ENCODE peak calls at places on chromosomes 4 and X, in ten cellular contexts. One of them, this sample, is unnamed.

GRCh38 chr4:38177035-38177791 is 217.0 kb downstream of the PTTG2 start:
- DNase-seq in GM12891: no peak
- DNase-seq in iris pigment epithelial cell: no peak
- DNase-seq in T-helper 1 cell: peak; percentile 23
- DNase-seq in heart left ventricle: peak; percentile 71
- DNase-seq in AG08395: no peak
- DNase-seq in AG10803: peak; percentile 37
- DNase-seq in GM23248: peak; percentile 53
- DNase-seq in HCEC 1CT: no peak
- DNase-seq in stimulated activated CD8-positive, alpha-beta memory T cell treated with anti-CD3 and anti-CD28 coated beads, Interleukin-2, amount 100 ng/mL, for 48 hours: no peak
- DNase-seq in this sample: no peak

GRCh38 chr4:139672215-139672614 is 6.6 kb downstream of the MGST2 start:
- DNase-seq in heart left ventricle: no peak
- DNase-seq in AG10803: no peak
- DNase-seq in HCEC 1CT: no peak
- DNase-seq in iris pigment epithelial cell: no peak
- DNase-seq in stimulated activated CD8-positive, alpha-beta memory T cell treated with anti-CD3 and anti-CD28 coated beads, Interleukin-2, amount 100 ng/mL, for 48 hours: no peak
- DNase-seq in T-helper 1 cell: no peak
- DNase-seq in GM12891: no peak
- DNase-seq in AG08395: no peak
- DNase-seq in GM23248: no peak
- DNase-seq in this sample: no peak

GRCh38 chrX:29254515-29254914 is 667.3 kb downstream of the IL1RAPL1 start:
- DNase-seq in AG08395: no peak
- DNase-seq in T-helper 1 cell: no peak
- DNase-seq in stimulated activated CD8-positive, alpha-beta memory T cell treated with anti-CD3 and anti-CD28 coated beads, Interleukin-2, amount 100 ng/mL, for 48 hours: no peak
- DNase-seq in GM12891: no peak
- DNase-seq in HCEC 1CT: no peak
- DNase-seq in iris pigment epithelial cell: no peak
- DNase-seq in AG10803: no peak
- DNase-seq in heart left ventricle: no peak
- DNase-seq in GM23248: no peak
- DNase-seq in this sample: no peak

GRCh38 chrX:75061701-75062100 is 94.4 kb downstream of the ABCB7 start:
- DNase-seq in stimulated activated CD8-positive, alpha-beta memory T cell treated with anti-CD3 and anti-CD28 coated beads, Interleukin-2, amount 100 ng/mL, for 48 hours: no peak
- DNase-seq in AG10803: peak; percentile 1
- DNase-seq in T-helper 1 cell: no peak
- DNase-seq in iris pigment epithelial cell: peak; percentile 15
- DNase-seq in HCEC 1CT: peak; percentile 15
- DNase-seq in GM12891: no peak
- DNase-seq in heart left ventricle: no peak
- DNase-seq in GM23248: peak; percentile 2
- DNase-seq in AG08395: no peak
- DNase-seq in this sample: no peak

GRCh38 chr4:158813113-158813512 is 44.3 kb downstream of the FNIP2 start:
- DNase-seq in stimulated activated CD8-positive, alpha-beta memory T cell treated with anti-CD3 and anti-CD28 coated beads, Interleukin-2, amount 100 ng/mL, for 48 hours: no peak
- DNase-seq in heart left ventricle: no peak
- DNase-seq in AG10803: no peak
- DNase-seq in iris pigment epithelial cell: no peak
- DNase-seq in AG08395: no peak
- DNase-seq in HCEC 1CT: no peak
- DNase-seq in GM23248: no peak
- DNase-seq in T-helper 1 cell: no peak
- DNase-seq in GM12891: no peak
- DNase-seq in this sample: no peak

GRCh38 chrX:96182366-96182765 is 502.3 kb upstream of the DIAPH2 start:
- DNase-seq in GM12891: no peak
- DNase-seq in iris pigment epithelial cell: peak; percentile 1
- DNase-seq in AG10803: peak; percentile 0
- DNase-seq in T-helper 1 cell: no peak
- DNase-seq in AG08395: no peak
- DNase-seq in HCEC 1CT: peak; percentile 1
- DNase-seq in heart left ventricle: no peak
- DNase-seq in stimulated activated CD8-positive, alpha-beta memory T cell treated with anti-CD3 and anti-CD28 coated beads, Interleukin-2, amount 100 ng/mL, for 48 hours: no peak
- DNase-seq in GM23248: peak; percentile 26
- DNase-seq in this sample: no peak

GRCh38 chr4:91812319-91812718 is 491.4 kb upstream of the GRID2 start:
- DNase-seq in GM12891: no peak
- DNase-seq in AG10803: no peak
- DNase-seq in HCEC 1CT: no peak
- DNase-seq in stimulated activated CD8-positive, alpha-beta memory T cell treated with anti-CD3 and anti-CD28 coated beads, Interleukin-2, amount 100 ng/mL, for 48 hours: no peak
- DNase-seq in AG08395: no peak
- DNase-seq in T-helper 1 cell: no peak
- DNase-seq in heart left ventricle: no peak
- DNase-seq in GM23248: no peak
- DNase-seq in iris pigment epithelial cell: no peak
- DNase-seq in this sample: no peak

GRCh38 chr4:2787230-2788100 is 5.4 kb upstream of the SH3BP2 start:
- DNase-seq in HCEC 1CT: no peak
- DNase-seq in heart left ventricle: peak; percentile 75
- DNase-seq in T-helper 1 cell: no peak
- DNase-seq in stimulated activated CD8-positive, alpha-beta memory T cell treated with anti-CD3 and anti-CD28 coated beads, Interleukin-2, amount 100 ng/mL, for 48 hours: no peak
- DNase-seq in iris pigment epithelial cell: no peak
- DNase-seq in AG08395: no peak
- DNase-seq in GM12891: peak; percentile 80
- DNase-seq in AG10803: no peak
- DNase-seq in GM23248: no peak
- DNase-seq in this sample: no peak

GRCh38 chrX:154799554-154800348 is 5.5 kb downstream of the MPP1 start:
- DNase-seq in HCEC 1CT: no peak
- DNase-seq in AG08395: no peak
- DNase-seq in iris pigment epithelial cell: peak; percentile 31
- DNase-seq in GM23248: no peak
- DNase-seq in AG10803: no peak
- DNase-seq in stimulated activated CD8-positive, alpha-beta memory T cell treated with anti-CD3 and anti-CD28 coated beads, Interleukin-2, amount 100 ng/mL, for 48 hours: no peak
- DNase-seq in GM12891: no peak
- DNase-seq in heart left ventricle: no peak
- DNase-seq in T-helper 1 cell: no peak
- DNase-seq in this sample: no peak

GRCh38 chr4:41746025-41746439 is 2.5 kb downstream of the PHOX2B start:
- DNase-seq in AG08395: no peak
- DNase-seq in iris pigment epithelial cell: no peak
- DNase-seq in HCEC 1CT: no peak
- DNase-seq in stimulated activated CD8-positive, alpha-beta memory T cell treated with anti-CD3 and anti-CD28 coated beads, Interleukin-2, amount 100 ng/mL, for 48 hours: no peak
- DNase-seq in GM12891: no peak
- DNase-seq in T-helper 1 cell: no peak
- DNase-seq in heart left ventricle: no peak
- DNase-seq in GM23248: peak; percentile 10
- DNase-seq in AG10803: no peak
- DNase-seq in this sample: no peak

GRCh38 chr4:176002007-176002623 is 63.5 kb upstream of the WDR17 start:
- DNase-seq in stimulated activated CD8-positive, alpha-beta memory T cell treated with anti-CD3 and anti-CD28 coated beads, Interleukin-2, amount 100 ng/mL, for 48 hours: no peak
- DNase-seq in iris pigment epithelial cell: peak; percentile 2
- DNase-seq in GM23248: peak; percentile 34
- DNase-seq in AG08395: peak; percentile 26
- DNase-seq in AG10803: peak; percentile 6
- DNase-seq in T-helper 1 cell: no peak
- DNase-seq in GM12891: peak; percentile 44
- DNase-seq in HCEC 1CT: no peak
- DNase-seq in heart left ventricle: peak; percentile 57
- DNase-seq in this sample: no peak

GRCh38 chr4:25769251-25769650 is 93.5 kb downstream of the SEL1L3 start:
- DNase-seq in GM12891: no peak
- DNase-seq in GM23248: peak; percentile 35
- DNase-seq in iris pigment epithelial cell: peak; percentile 64
- DNase-seq in heart left ventricle: no peak
- DNase-seq in stimulated activated CD8-positive, alpha-beta memory T cell treated with anti-CD3 and anti-CD28 coated beads, Interleukin-2, amount 100 ng/mL, for 48 hours: no peak
- DNase-seq in AG08395: no peak
- DNase-seq in HCEC 1CT: no peak
- DNase-seq in AG10803: no peak
- DNase-seq in T-helper 1 cell: no peak
- DNase-seq in this sample: no peak

GRCh38 chr4:147340547-147341225 is 140.2 kb upstream of the EDNRA start:
- DNase-seq in HCEC 1CT: peak; percentile 24
- DNase-seq in AG08395: no peak
- DNase-seq in T-helper 1 cell: no peak
- DNase-seq in AG10803: peak; percentile 42
- DNase-seq in stimulated activated CD8-positive, alpha-beta memory T cell treated with anti-CD3 and anti-CD28 coated beads, Interleukin-2, amount 100 ng/mL, for 48 hours: no peak
- DNase-seq in heart left ventricle: no peak
- DNase-seq in GM23248: peak; percentile 48
- DNase-seq in GM12891: no peak
- DNase-seq in iris pigment epithelial cell: peak; percentile 56
- DNase-seq in this sample: no peak

GRCh38 chrX:123184858-123185251 is 777 bp downstream of the GRIA3 start:
- DNase-seq in AG10803: peak; percentile 36
- DNase-seq in stimulated activated CD8-positive, alpha-beta memory T cell treated with anti-CD3 and anti-CD28 coated beads, Interleukin-2, amount 100 ng/mL, for 48 hours: no peak
- DNase-seq in GM23248: peak; percentile 69
- DNase-seq in iris pigment epithelial cell: no peak
- DNase-seq in AG08395: peak; percentile 17
- DNase-seq in HCEC 1CT: no peak
- DNase-seq in heart left ventricle: no peak
- DNase-seq in GM12891: no peak
- DNase-seq in T-helper 1 cell: no peak
- DNase-seq in this sample: no peak

GRCh38 chr4:177453116-177453515 is 10.9 kb upstream of the AGA start:
- DNase-seq in AG08395: no peak
- DNase-seq in GM23248: no peak
- DNase-seq in iris pigment epithelial cell: no peak
- DNase-seq in T-helper 1 cell: no peak
- DNase-seq in heart left ventricle: no peak
- DNase-seq in AG10803: no peak
- DNase-seq in GM12891: no peak
- DNase-seq in HCEC 1CT: no peak
- DNase-seq in stimulated activated CD8-positive, alpha-beta memory T cell treated with anti-CD3 and anti-CD28 coated beads, Interleukin-2, amount 100 ng/mL, for 48 hours: no peak
- DNase-seq in this sample: no peak

GRCh38 chr4:81590596-81590995 is 118.9 kb upstream of the RASGEF1B start:
- DNase-seq in GM23248: no peak
- DNase-seq in AG10803: no peak
- DNase-seq in iris pigment epithelial cell: no peak
- DNase-seq in heart left ventricle: no peak
- DNase-seq in HCEC 1CT: no peak
- DNase-seq in AG08395: no peak
- DNase-seq in T-helper 1 cell: no peak
- DNase-seq in GM12891: no peak
- DNase-seq in stimulated activated CD8-positive, alpha-beta memory T cell treated with anti-CD3 and anti-CD28 coated beads, Interleukin-2, amount 100 ng/mL, for 48 hours: no peak
- DNase-seq in this sample: no peak

GRCh38 chr4:3709846-3710441 is 56.2 kb upstream of the ADRA2C start:
- DNase-seq in GM12891: no peak
- DNase-seq in AG08395: no peak
- DNase-seq in AG10803: no peak
- DNase-seq in stimulated activated CD8-positive, alpha-beta memory T cell treated with anti-CD3 and anti-CD28 coated beads, Interleukin-2, amount 100 ng/mL, for 48 hours: no peak
- DNase-seq in heart left ventricle: peak; percentile 33
- DNase-seq in T-helper 1 cell: no peak
- DNase-seq in iris pigment epithelial cell: no peak
- DNase-seq in HCEC 1CT: no peak
- DNase-seq in GM23248: no peak
- DNase-seq in this sample: no peak

GRCh38 chr4:6143603-6144181 is 56.7 kb downstream of the JAKMIP1 start:
- DNase-seq in GM12891: no peak
- DNase-seq in GM23248: no peak
- DNase-seq in AG10803: no peak
- DNase-seq in heart left ventricle: no peak
- DNase-seq in HCEC 1CT: no peak
- DNase-seq in iris pigment epithelial cell: no peak
- DNase-seq in stimulated activated CD8-positive, alpha-beta memory T cell treated with anti-CD3 and anti-CD28 coated beads, Interleukin-2, amount 100 ng/mL, for 48 hours: no peak
- DNase-seq in AG08395: no peak
- DNase-seq in T-helper 1 cell: no peak
- DNase-seq in this sample: no peak

GRCh38 chrX:2697306-2697705 is 6.2 kb downstream of the CD99 start:
- DNase-seq in AG10803: no peak
- DNase-seq in HCEC 1CT: no peak
- DNase-seq in GM12891: no peak
- DNase-seq in GM23248: peak; percentile 40
- DNase-seq in stimulated activated CD8-positive, alpha-beta memory T cell treated with anti-CD3 and anti-CD28 coated beads, Interleukin-2, amount 100 ng/mL, for 48 hours: no peak
- DNase-seq in AG08395: no peak
- DNase-seq in iris pigment epithelial cell: no peak
- DNase-seq in heart left ventricle: no peak
- DNase-seq in T-helper 1 cell: no peak
- DNase-seq in this sample: no peak

GRCh38 chr4:94084155-94084554 is 123.5 kb upstream of the SMARCAD1 start:
- DNase-seq in HCEC 1CT: no peak
- DNase-seq in AG08395: no peak
- DNase-seq in GM23248: no peak
- DNase-seq in T-helper 1 cell: no peak
- DNase-seq in stimulated activated CD8-positive, alpha-beta memory T cell treated with anti-CD3 and anti-CD28 coated beads, Interleukin-2, amount 100 ng/mL, for 48 hours: no peak
- DNase-seq in iris pigment epithelial cell: no peak
- DNase-seq in AG10803: no peak
- DNase-seq in heart left ventricle: no peak
- DNase-seq in GM12891: no peak
- DNase-seq in this sample: no peak

GRCh38 chr4:156829194-156829593 is 142.4 kb downstream of the PDGFC start:
- DNase-seq in GM12891: no peak
- DNase-seq in iris pigment epithelial cell: peak; percentile 69
- DNase-seq in HCEC 1CT: peak; percentile 28
- DNase-seq in GM23248: peak; percentile 75
- DNase-seq in stimulated activated CD8-positive, alpha-beta memory T cell treated with anti-CD3 and anti-CD28 coated beads, Interleukin-2, amount 100 ng/mL, for 48 hours: no peak
- DNase-seq in AG10803: peak; percentile 86
- DNase-seq in AG08395: peak; percentile 46
- DNase-seq in heart left ventricle: no peak
- DNase-seq in T-helper 1 cell: no peak
- DNase-seq in this sample: no peak

GRCh38 chr4:134958862-134959261 is 757.3 kb upstream of the PABPC4L start:
- DNase-seq in HCEC 1CT: no peak
- DNase-seq in heart left ventricle: no peak
- DNase-seq in AG08395: no peak
- DNase-seq in stimulated activated CD8-positive, alpha-beta memory T cell treated with anti-CD3 and anti-CD28 coated beads, Interleukin-2, amount 100 ng/mL, for 48 hours: no peak
- DNase-seq in iris pigment epithelial cell: no peak
- DNase-seq in GM23248: no peak
- DNase-seq in AG10803: no peak
- DNase-seq in GM12891: no peak
- DNase-seq in T-helper 1 cell: no peak
- DNase-seq in this sample: no peak

GRCh38 chr4:83329521-83330105 is 5.0 kb downstream of the HPSE start:
- DNase-seq in T-helper 1 cell: no peak
- DNase-seq in iris pigment epithelial cell: peak; percentile 45
- DNase-seq in GM23248: peak; percentile 56
- DNase-seq in heart left ventricle: no peak
- DNase-seq in AG10803: peak; percentile 15
- DNase-seq in AG08395: peak; percentile 30
- DNase-seq in GM12891: no peak
- DNase-seq in stimulated activated CD8-positive, alpha-beta memory T cell treated with anti-CD3 and anti-CD28 coated beads, Interleukin-2, amount 100 ng/mL, for 48 hours: no peak
- DNase-seq in HCEC 1CT: peak; percentile 10
- DNase-seq in this sample: no peak

GRCh38 chr4:165207016-165207430 is 338 bp upstream of the KLHL2 start:
- DNase-seq in iris pigment epithelial cell: no peak
- DNase-seq in stimulated activated CD8-positive, alpha-beta memory T cell treated with anti-CD3 and anti-CD28 coated beads, Interleukin-2, amount 100 ng/mL, for 48 hours: no peak
- DNase-seq in heart left ventricle: no peak
- DNase-seq in GM23248: peak; percentile 47
- DNase-seq in AG08395: no peak
- DNase-seq in GM12891: peak; percentile 10
- DNase-seq in T-helper 1 cell: no peak
- DNase-seq in AG10803: no peak
- DNase-seq in HCEC 1CT: peak; percentile 1
- DNase-seq in this sample: no peak

GRCh38 chr4:144115519-144115918 is 25.0 kb downstream of the GYPA start:
- DNase-seq in HCEC 1CT: no peak
- DNase-seq in T-helper 1 cell: no peak
- DNase-seq in iris pigment epithelial cell: no peak
- DNase-seq in heart left ventricle: no peak
- DNase-seq in stimulated activated CD8-positive, alpha-beta memory T cell treated with anti-CD3 and anti-CD28 coated beads, Interleukin-2, amount 100 ng/mL, for 48 hours: no peak
- DNase-seq in AG10803: no peak
- DNase-seq in GM12891: no peak
- DNase-seq in GM23248: no peak
- DNase-seq in AG08395: no peak
- DNase-seq in this sample: no peak

GRCh38 chrX:30593435-30594200 is 16.1 kb upstream of the TASL start:
- DNase-seq in iris pigment epithelial cell: no peak
- DNase-seq in stimulated activated CD8-positive, alpha-beta memory T cell treated with anti-CD3 and anti-CD28 coated beads, Interleukin-2, amount 100 ng/mL, for 48 hours: no peak
- DNase-seq in heart left ventricle: no peak
- DNase-seq in GM23248: no peak
- DNase-seq in GM12891: no peak
- DNase-seq in AG10803: no peak
- DNase-seq in T-helper 1 cell: peak; percentile 9
- DNase-seq in AG08395: no peak
- DNase-seq in HCEC 1CT: no peak
- DNase-seq in this sample: no peak

GRCh38 chr4:155578726-155579385 is 87.8 kb upstream of the GUCY1A1 start:
- DNase-seq in GM12891: no peak
- DNase-seq in heart left ventricle: no peak
- DNase-seq in HCEC 1CT: no peak
- DNase-seq in AG08395: peak; percentile 63
- DNase-seq in AG10803: peak; percentile 79
- DNase-seq in T-helper 1 cell: no peak
- DNase-seq in stimulated activated CD8-positive, alpha-beta memory T cell treated with anti-CD3 and anti-CD28 coated beads, Interleukin-2, amount 100 ng/mL, for 48 hours: no peak
- DNase-seq in iris pigment epithelial cell: peak; percentile 18
- DNase-seq in GM23248: peak; percentile 39
- DNase-seq in this sample: no peak

GRCh38 chrX:42992199-42992943 is 214.4 kb upstream of the PPP1R2C start:
- DNase-seq in AG10803: no peak
- DNase-seq in GM12891: no peak
- DNase-seq in heart left ventricle: no peak
- DNase-seq in HCEC 1CT: no peak
- DNase-seq in iris pigment epithelial cell: peak; percentile 13
- DNase-seq in GM23248: no peak
- DNase-seq in stimulated activated CD8-positive, alpha-beta memory T cell treated with anti-CD3 and anti-CD28 coated beads, Interleukin-2, amount 100 ng/mL, for 48 hours: no peak
- DNase-seq in T-helper 1 cell: no peak
- DNase-seq in AG08395: no peak
- DNase-seq in this sample: no peak